ENCODE peak calls at places on chromosome 3, in seven cellular contexts. One of them, this sample, is unnamed.
A peak's percentile ranks its signal among the peaks of the same experiment; 100 is the strongest.

GRCh38 chr3:138426211-138426610 is 8.2 kb upstream of the ESYT3 start:
- DNase-seq in trophoblast cell: peak; percentile 13
- DNase-seq in IMR-90: peak; percentile 38
- DNase-seq in H9: no peak
- DNase-seq in mesendoderm: no peak
- DNase-seq in H1: no peak
- DNase-seq in neuronal stem cell: no peak
- DNase-seq in this sample: peak; percentile 39

GRCh38 chr3:62722344-62722743 is 152.9 kb downstream of the CADPS start:
- DNase-seq in trophoblast cell: no peak
- DNase-seq in IMR-90: no peak
- DNase-seq in H9: no peak
- DNase-seq in mesendoderm: no peak
- DNase-seq in H1: no peak
- DNase-seq in neuronal stem cell: no peak
- DNase-seq in this sample: no peak

GRCh38 chr3:114878119-114878839 is 268.8 kb downstream of the ZBTB20 start:
- DNase-seq in trophoblast cell: no peak
- DNase-seq in IMR-90: peak; percentile 81
- DNase-seq in H9: no peak
- DNase-seq in mesendoderm: no peak
- DNase-seq in H1: no peak
- DNase-seq in neuronal stem cell: no peak
- DNase-seq in this sample: peak; percentile 72

GRCh38 chr3:124576565-124577493 is 153.4 kb upstream of the UMPS start:
- DNase-seq in trophoblast cell: peak; percentile 85
- DNase-seq in IMR-90: no peak
- DNase-seq in H9: no peak
- DNase-seq in mesendoderm: no peak
- DNase-seq in H1: no peak
- DNase-seq in neuronal stem cell: no peak
- DNase-seq in this sample: no peak

GRCh38 chr3:29280675-29281264 is at the start of gene RBMS3:
- DNase-seq in trophoblast cell: peak; percentile 88
- DNase-seq in IMR-90: peak; percentile 97
- DNase-seq in H9: peak; percentile 78
- DNase-seq in mesendoderm: peak; percentile 97
- DNase-seq in H1: peak; percentile 54
- DNase-seq in neuronal stem cell: peak; percentile 64
- DNase-seq in this sample: peak; percentile 98

GRCh38 chr3:172685331-172686214 is 25.3 kb downstream of the NCEH1 start:
- DNase-seq in trophoblast cell: peak; percentile 42
- DNase-seq in IMR-90: peak; percentile 50
- DNase-seq in H9: no peak
- DNase-seq in mesendoderm: no peak
- DNase-seq in H1: no peak
- DNase-seq in neuronal stem cell: no peak
- DNase-seq in this sample: peak; percentile 61

GRCh38 chr3:56919137-56919796 is 117.5 kb upstream of the ARHGEF3 start:
- DNase-seq in trophoblast cell: no peak
- DNase-seq in IMR-90: no peak
- DNase-seq in H9: no peak
- DNase-seq in mesendoderm: no peak
- DNase-seq in H1: no peak
- DNase-seq in neuronal stem cell: no peak
- DNase-seq in this sample: no peak

GRCh38 chr3:189988322-189988721 is 132.4 kb downstream of the P3H2 start:
- DNase-seq in trophoblast cell: no peak
- DNase-seq in IMR-90: no peak
- DNase-seq in H9: no peak
- DNase-seq in mesendoderm: no peak
- DNase-seq in H1: no peak
- DNase-seq in neuronal stem cell: no peak
- DNase-seq in this sample: no peak

GRCh38 chr3:151268267-151269235 is 9.8 kb downstream of the P2RY14 start:
- DNase-seq in trophoblast cell: no peak
- DNase-seq in IMR-90: peak; percentile 28
- DNase-seq in H9: no peak
- DNase-seq in mesendoderm: no peak
- DNase-seq in H1: no peak
- DNase-seq in neuronal stem cell: no peak
- DNase-seq in this sample: peak; percentile 33

GRCh38 chr3:187012609-187013051 is 82.3 kb downstream of the ST6GAL1 start:
- DNase-seq in trophoblast cell: no peak
- DNase-seq in IMR-90: peak; percentile 64
- DNase-seq in H9: no peak
- DNase-seq in mesendoderm: no peak
- DNase-seq in H1: peak; percentile 44
- DNase-seq in neuronal stem cell: no peak
- DNase-seq in this sample: peak; percentile 14

GRCh38 chr3:42809202-42809601 is at the start of gene ACKR2:
- DNase-seq in trophoblast cell: peak; percentile 99
- DNase-seq in IMR-90: no peak
- DNase-seq in H9: no peak
- DNase-seq in mesendoderm: no peak
- DNase-seq in H1: no peak
- DNase-seq in neuronal stem cell: no peak
- DNase-seq in this sample: no peak

GRCh38 chr3:45907769-45908705 is 21.7 kb downstream of the CCR9 start:
- DNase-seq in trophoblast cell: no peak
- DNase-seq in IMR-90: peak; percentile 83
- DNase-seq in H9: no peak
- DNase-seq in mesendoderm: peak; percentile 51
- DNase-seq in H1: no peak
- DNase-seq in neuronal stem cell: no peak
- DNase-seq in this sample: peak; percentile 86
- H3K4me2 ChIP-seq in trophoblast cell: no peak overlapping the region
- H3K4me2 ChIP-seq in IMR-90: peak overlapping the region; percentile 21
- H3K4me2 ChIP-seq in H9: no peak overlapping the region
- H3K4me2 ChIP-seq in mesendoderm: no peak overlapping the region
- H3K4me2 ChIP-seq in H1: no peak overlapping the region
- H3K4me2 ChIP-seq in neuronal stem cell: no peak overlapping the region
- H3K4me2 ChIP-seq in this sample: no peak overlapping the region

DNA sequence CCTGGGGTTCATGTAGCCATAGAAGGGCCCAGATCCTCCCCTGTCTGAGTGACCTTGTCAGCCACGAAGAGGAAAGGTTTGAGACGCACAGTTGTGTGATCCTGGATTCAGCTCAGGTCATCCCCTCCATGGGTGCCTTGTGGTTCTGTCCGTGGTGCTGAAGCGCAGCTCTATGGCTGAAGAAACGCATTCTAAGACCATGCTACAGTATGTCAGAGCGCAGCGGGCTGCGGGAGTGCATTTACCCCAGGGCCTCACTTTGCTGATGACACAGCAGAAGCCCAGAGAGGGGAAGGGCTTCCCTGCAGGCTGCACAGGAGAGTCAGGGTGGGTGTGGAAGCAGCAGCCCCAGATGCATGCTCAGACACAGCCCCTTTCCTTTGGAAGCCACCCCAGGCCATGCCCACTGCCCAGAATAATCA is 68.8 kb upstream of the IQSEC1 start:
- DNase-seq in trophoblast cell: peak; percentile 72
- DNase-seq in IMR-90: peak; percentile 28
- DNase-seq in H9: peak; percentile 74
- DNase-seq in mesendoderm: peak; percentile 82
- DNase-seq in H1: peak; percentile 83
- DNase-seq in neuronal stem cell: peak; percentile 73
- DNase-seq in this sample: peak; percentile 30
- H3K4ac ChIP-seq in trophoblast cell: no peak overlapping the region
- H3K4ac ChIP-seq in IMR-90: no peak overlapping the region
- H3K4ac ChIP-seq in H9: no peak overlapping the region
- H3K4ac ChIP-seq in mesendoderm: no peak overlapping the region
- H3K4ac ChIP-seq in H1: no peak overlapping the region
- H3K4ac ChIP-seq in neuronal stem cell: no peak overlapping the region
- H3K4ac ChIP-seq in this sample: no peak overlapping the region

GRCh38 chr3:112642912-112643506 is 2.1 kb upstream of the CCDC80 start:
- DNase-seq in trophoblast cell: peak; percentile 89
- DNase-seq in IMR-90: peak; percentile 92
- DNase-seq in H9: peak; percentile 87
- DNase-seq in mesendoderm: peak; percentile 93
- DNase-seq in H1: peak; percentile 83
- DNase-seq in neuronal stem cell: peak; percentile 83
- DNase-seq in this sample: peak; percentile 92
- H3K4me2 ChIP-seq in trophoblast cell: no peak overlapping the region
- H3K4me2 ChIP-seq in IMR-90: peak overlapping the region; percentile 70
- H3K4me2 ChIP-seq in H9: no peak overlapping the region
- H3K4me2 ChIP-seq in mesendoderm: no peak overlapping the region
- H3K4me2 ChIP-seq in H1: no peak overlapping the region
- H3K4me2 ChIP-seq in neuronal stem cell: no peak overlapping the region
- H3K4me2 ChIP-seq in this sample: peak overlapping the region; percentile 62

DNA sequence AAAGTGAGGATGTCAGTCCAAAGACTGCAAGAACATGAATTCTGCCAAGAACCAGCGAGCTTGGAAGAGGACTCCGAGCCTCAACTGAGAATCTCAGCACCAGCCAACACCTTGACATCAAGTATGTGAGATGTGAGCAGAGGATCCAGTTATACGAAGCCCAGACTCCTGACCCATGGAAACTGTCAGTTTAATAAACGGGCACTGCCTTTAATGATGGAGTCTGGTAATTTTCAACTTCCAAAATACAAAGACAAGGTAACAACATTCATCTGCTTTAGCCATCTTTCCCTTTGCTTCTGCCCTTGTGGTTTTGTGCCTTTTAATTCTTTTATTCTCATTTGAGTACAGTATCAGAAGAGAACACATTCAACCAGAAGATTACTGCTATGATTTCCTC is 211.9 kb downstream of the ULK4 start:
- DNase-seq in trophoblast cell: no peak
- DNase-seq in IMR-90: no peak
- DNase-seq in H9: no peak
- DNase-seq in mesendoderm: no peak
- DNase-seq in H1: no peak
- DNase-seq in neuronal stem cell: no peak
- DNase-seq in this sample: no peak
- H3K4ac ChIP-seq in trophoblast cell: no peak overlapping the region
- H3K4ac ChIP-seq in IMR-90: no peak overlapping the region
- H3K4ac ChIP-seq in H9: no peak overlapping the region
- H3K4ac ChIP-seq in mesendoderm: no peak overlapping the region
- H3K4ac ChIP-seq in H1: no peak overlapping the region
- H3K4ac ChIP-seq in neuronal stem cell: no peak overlapping the region
- H3K4ac ChIP-seq in this sample: no peak overlapping the region

DNA sequence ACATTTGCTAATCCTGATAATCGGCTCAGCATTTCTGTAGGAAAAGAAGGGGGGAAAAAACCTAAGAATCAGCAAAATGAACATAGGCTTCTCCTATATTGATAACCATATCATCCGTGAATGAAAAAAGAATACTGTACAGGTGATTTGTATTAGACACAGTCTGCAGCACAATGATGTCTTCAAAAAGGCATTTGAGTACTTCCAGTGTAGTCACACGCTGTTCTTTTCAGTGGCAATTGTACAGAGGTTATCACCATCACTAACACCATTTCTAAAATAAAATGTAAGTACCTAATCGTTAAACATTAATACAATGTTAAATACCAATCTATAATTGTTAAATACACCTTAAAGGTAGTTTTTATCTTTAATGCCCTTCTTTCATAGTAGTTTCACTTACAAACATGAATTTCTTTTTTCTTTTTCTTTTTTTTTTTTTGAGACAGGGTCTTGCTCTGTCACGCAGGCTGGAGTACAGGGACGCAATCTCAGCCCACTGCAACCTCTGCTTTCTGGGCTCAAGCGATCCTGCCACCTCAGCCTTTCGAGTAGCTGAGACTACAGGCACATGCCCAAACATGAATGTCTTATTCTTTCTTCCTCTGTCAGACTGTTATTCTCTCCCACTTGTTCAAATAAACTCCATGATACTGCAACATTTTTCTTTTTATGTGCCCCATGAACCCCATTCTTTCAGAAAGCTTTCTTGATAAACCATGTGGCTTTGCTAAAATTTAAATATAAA is 18.4 kb downstream of the GOLGB1 start:
- DNase-seq in trophoblast cell: no peak
- DNase-seq in IMR-90: peak; percentile 6
- DNase-seq in H9: no peak
- DNase-seq in mesendoderm: no peak
- DNase-seq in H1: no peak
- DNase-seq in neuronal stem cell: no peak
- DNase-seq in this sample: no peak
- H3K4me2 ChIP-seq in trophoblast cell: no peak overlapping the region
- H3K4me2 ChIP-seq in IMR-90: peak overlapping the region; percentile 59
- H3K4me2 ChIP-seq in H9: no peak overlapping the region
- H3K4me2 ChIP-seq in mesendoderm: no peak overlapping the region
- H3K4me2 ChIP-seq in H1: no peak overlapping the region
- H3K4me2 ChIP-seq in neuronal stem cell: no peak overlapping the region
- H3K4me2 ChIP-seq in this sample: no peak overlapping the region

GRCh38 chr3:120214161-120214560 is 70.9 kb downstream of the GPR156 start:
- DNase-seq in trophoblast cell: no peak
- DNase-seq in IMR-90: no peak
- DNase-seq in H9: no peak
- DNase-seq in mesendoderm: no peak
- DNase-seq in H1: no peak
- DNase-seq in neuronal stem cell: no peak
- DNase-seq in this sample: peak; percentile 9

GRCh38 chr3:120224249-120224648 is 60.8 kb downstream of the GPR156 start:
- DNase-seq in trophoblast cell: no peak
- DNase-seq in IMR-90: no peak
- DNase-seq in H9: no peak
- DNase-seq in mesendoderm: no peak
- DNase-seq in H1: no peak
- DNase-seq in neuronal stem cell: no peak
- DNase-seq in this sample: no peak

DNA sequence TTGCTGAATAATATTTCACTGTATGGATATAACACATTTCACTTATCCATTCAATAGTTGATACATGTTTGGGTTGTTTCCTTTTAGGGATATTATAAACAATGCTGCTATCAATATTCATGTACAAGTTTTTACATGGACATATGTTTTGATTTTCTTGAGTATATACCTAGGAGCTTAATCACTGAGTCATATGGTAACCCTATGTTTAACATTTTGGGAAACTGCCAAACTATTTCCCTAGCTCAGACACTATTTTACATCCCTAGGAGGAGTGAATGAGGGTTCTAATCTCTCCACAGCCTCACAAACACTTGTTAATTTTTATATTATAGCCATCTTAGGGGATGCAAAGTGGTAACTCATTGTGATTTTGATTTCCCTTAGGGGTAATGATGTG is 66.0 kb downstream of the GPR156 start:
- DNase-seq in trophoblast cell: no peak
- DNase-seq in IMR-90: no peak
- DNase-seq in H9: no peak
- DNase-seq in mesendoderm: no peak
- DNase-seq in H1: no peak
- DNase-seq in neuronal stem cell: no peak
- DNase-seq in this sample: no peak
- H3K4ac ChIP-seq in trophoblast cell: no peak overlapping the region
- H3K4ac ChIP-seq in IMR-90: no peak overlapping the region
- H3K4ac ChIP-seq in H9: no peak overlapping the region
- H3K4ac ChIP-seq in mesendoderm: no peak overlapping the region
- H3K4ac ChIP-seq in H1: no peak overlapping the region
- H3K4ac ChIP-seq in neuronal stem cell: no peak overlapping the region
- H3K4ac ChIP-seq in this sample: no peak overlapping the region